ENCODE peak calls at places on chromosomes 7 and 10, in ten cellular contexts. One of them, this sample, is unnamed.
A peak's percentile ranks its signal among the peaks of the same experiment; 100 is the strongest.

GRCh38 chr10:132196178-132197113 is 9.7 kb downstream of the DPYSL4 start:
- DNase-seq in HepG2: no peak
- DNase-seq in prostate gland: no peak
- DNase-seq in adrenal gland: no peak
- DNase-seq in A549: no peak
- DNase-seq in body of pancreas: no peak
- DNase-seq in HCT116: no peak
- DNase-seq in Peyer's patch: no peak
- DNase-seq in K562: no peak
- DNase-seq in esophagus muscularis mucosa: no peak
- DNase-seq in this sample: no peak

GRCh38 chr10:93352638-93353383 is 129.3 kb downstream of the MYOF start:
- DNase-seq in K562: peak; percentile 31
- DNase-seq in HepG2: peak; percentile 42
- DNase-seq in adrenal gland: no peak
- DNase-seq in esophagus muscularis mucosa: peak; percentile 17
- DNase-seq in HCT116: no peak
- DNase-seq in A549: peak; percentile 44
- DNase-seq in prostate gland: no peak
- DNase-seq in body of pancreas: no peak
- DNase-seq in Peyer's patch: no peak
- DNase-seq in this sample: no peak

GRCh38 chr7:140542226-140542625 is 62.9 kb upstream of the MKRN1 start:
- DNase-seq in HepG2: no peak
- DNase-seq in Peyer's patch: no peak
- DNase-seq in A549: peak; percentile 15
- DNase-seq in esophagus muscularis mucosa: no peak
- DNase-seq in HCT116: no peak
- DNase-seq in K562: no peak
- DNase-seq in adrenal gland: peak; percentile 78
- DNase-seq in body of pancreas: no peak
- DNase-seq in prostate gland: no peak
- DNase-seq in this sample: no peak

GRCh38 chr10:120495226-120495625 is 38.2 kb downstream of the PLPP4 start:
- DNase-seq in K562: no peak
- DNase-seq in prostate gland: no peak
- DNase-seq in adrenal gland: no peak
- DNase-seq in Peyer's patch: no peak
- DNase-seq in esophagus muscularis mucosa: no peak
- DNase-seq in HepG2: no peak
- DNase-seq in A549: no peak
- DNase-seq in HCT116: no peak
- DNase-seq in body of pancreas: peak; percentile 24
- DNase-seq in this sample: no peak

GRCh38 chr10:1227505-1228402 is 171.6 kb downstream of the WDR37 start:
- DNase-seq in HCT116: no peak
- DNase-seq in A549: no peak
- DNase-seq in body of pancreas: no peak
- DNase-seq in adrenal gland: no peak
- DNase-seq in K562: no peak
- DNase-seq in Peyer's patch: no peak
- DNase-seq in esophagus muscularis mucosa: no peak
- DNase-seq in prostate gland: no peak
- DNase-seq in HepG2: no peak
- DNase-seq in this sample: no peak

GRCh38 chr10:95462740-95463667 is 98.2 kb downstream of the SORBS1 start:
- DNase-seq in K562: no peak
- DNase-seq in adrenal gland: no peak
- DNase-seq in body of pancreas: no peak
- DNase-seq in prostate gland: no peak
- DNase-seq in A549: no peak
- DNase-seq in Peyer's patch: no peak
- DNase-seq in esophagus muscularis mucosa: no peak
- DNase-seq in HepG2: no peak
- DNase-seq in HCT116: no peak
- DNase-seq in this sample: no peak

GRCh38 chr10:103685880-103686669 is 169.3 kb downstream of the SH3PXD2A start:
- DNase-seq in adrenal gland: peak; percentile 85
- DNase-seq in HepG2: peak; percentile 36
- DNase-seq in K562: peak; percentile 82
- DNase-seq in esophagus muscularis mucosa: peak; percentile 97
- DNase-seq in A549: peak; percentile 55
- DNase-seq in HCT116: peak; percentile 32
- DNase-seq in Peyer's patch: peak; percentile 68
- DNase-seq in prostate gland: peak; percentile 60
- DNase-seq in body of pancreas: peak; percentile 71
- DNase-seq in this sample: no peak

GRCh38 chr10:128150551-128150950 is 24.3 kb upstream of the MKI67 start:
- DNase-seq in prostate gland: no peak
- DNase-seq in Peyer's patch: no peak
- DNase-seq in HCT116: no peak
- DNase-seq in adrenal gland: no peak
- DNase-seq in HepG2: no peak
- DNase-seq in K562: no peak
- DNase-seq in A549: no peak
- DNase-seq in body of pancreas: no peak
- DNase-seq in esophagus muscularis mucosa: no peak
- DNase-seq in this sample: no peak

GRCh38 chr7:28225581-28225980 is 45.0 kb upstream of the JAZF1 start:
- DNase-seq in esophagus muscularis mucosa: no peak
- DNase-seq in Peyer's patch: no peak
- DNase-seq in HepG2: no peak
- DNase-seq in A549: no peak
- DNase-seq in adrenal gland: no peak
- DNase-seq in K562: no peak
- DNase-seq in prostate gland: no peak
- DNase-seq in HCT116: no peak
- DNase-seq in body of pancreas: no peak
- DNase-seq in this sample: no peak

DNA sequence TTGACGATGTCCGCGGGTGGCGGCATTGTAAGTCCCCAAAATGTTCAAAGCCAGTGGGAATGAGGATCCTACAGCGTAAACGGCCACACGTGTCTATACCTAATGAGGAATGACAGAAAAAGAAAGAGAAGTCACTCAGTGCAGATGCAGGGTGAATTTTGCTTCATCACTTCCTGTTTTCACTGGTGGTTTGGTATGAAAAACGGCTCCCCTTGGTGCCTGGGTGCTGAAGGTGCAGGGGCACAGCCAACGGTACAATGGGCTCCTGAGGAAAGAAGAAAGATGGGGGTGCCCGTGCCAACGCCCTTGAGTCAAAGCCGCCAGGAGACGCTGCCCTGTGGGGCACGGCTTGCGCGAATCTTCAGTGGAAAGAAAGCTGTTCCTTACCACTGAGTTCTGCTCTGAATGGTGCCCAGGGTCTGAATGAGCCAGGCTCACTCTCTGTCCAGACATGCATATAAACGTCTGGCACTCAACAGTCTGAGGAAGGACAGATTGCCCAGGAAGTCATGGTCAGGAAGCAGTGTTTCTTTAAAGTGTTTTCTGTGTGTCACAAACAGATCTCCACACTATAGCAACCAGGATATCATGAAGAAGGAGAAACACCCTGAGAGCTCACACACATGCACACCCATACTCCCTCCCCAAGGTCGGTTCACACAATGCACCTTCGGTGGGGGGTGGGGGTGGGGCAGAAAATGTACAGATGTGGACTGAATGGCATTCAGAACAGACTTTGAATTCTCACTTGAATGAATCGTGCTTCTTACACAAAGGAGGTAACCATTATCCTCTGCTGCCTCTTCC is 105.8 kb downstream of the ELMO1 start:
- DNase-seq in A549: no peak
- DNase-seq in HepG2: no peak
- DNase-seq in HCT116: no peak
- DNase-seq in esophagus muscularis mucosa: no peak
- DNase-seq in adrenal gland: no peak
- DNase-seq in Peyer's patch: peak; percentile 83
- DNase-seq in prostate gland: no peak
- DNase-seq in body of pancreas: no peak
- DNase-seq in K562: no peak
- DNase-seq in this sample: no peak
- TF ChIP-seq POLR2A in A549: no peak
- TF ChIP-seq POLR2A in HepG2: no peak
- TF ChIP-seq POLR2A in HCT116: no peak
- TF ChIP-seq POLR2A in esophagus muscularis mucosa: no peak
- TF ChIP-seq POLR2A in adrenal gland: no peak
- TF ChIP-seq POLR2A in Peyer's patch: no peak
- TF ChIP-seq POLR2A in prostate gland: no peak
- TF ChIP-seq POLR2A in body of pancreas: no peak
- TF ChIP-seq POLR2A in K562: no peak
- TF ChIP-seq POLR2A in this sample: no peak

DNA sequence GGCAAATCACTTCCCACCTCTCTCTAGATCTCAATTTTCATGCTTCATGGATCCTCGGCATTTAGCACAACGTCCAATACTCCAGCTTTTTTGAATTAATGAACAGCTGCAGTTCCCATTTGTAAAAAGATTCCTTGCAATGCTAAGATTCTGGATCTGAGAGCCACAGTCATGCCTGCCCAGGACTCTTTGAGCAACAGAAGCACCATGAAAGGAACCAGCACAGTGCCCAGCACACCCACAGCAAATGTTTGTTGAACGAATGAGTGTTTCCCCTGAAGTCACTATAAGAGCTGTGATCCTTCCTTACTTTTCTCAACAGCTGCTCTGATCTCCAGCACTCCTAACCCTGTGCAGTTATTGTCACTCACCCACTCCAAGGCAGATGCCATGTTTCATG is 20.7 kb upstream of the DDIT4 start:
- DNase-seq in K562: no peak
- DNase-seq in A549: no peak
- DNase-seq in HCT116: no peak
- DNase-seq in esophagus muscularis mucosa: no peak
- DNase-seq in Peyer's patch: no peak
- DNase-seq in body of pancreas: no peak
- DNase-seq in HepG2: no peak
- DNase-seq in prostate gland: no peak
- DNase-seq in adrenal gland: no peak
- DNase-seq in this sample: no peak
- H3K4me1 ChIP-seq in K562: peaks cover 44% of the 10 kb centered on the region
- H3K4me1 ChIP-seq in A549: peaks cover 67% of the 10 kb centered on the region
- H3K4me1 ChIP-seq in HCT116: peaks cover 46% of the 10 kb centered on the region
- H3K4me1 ChIP-seq in esophagus muscularis mucosa: peaks cover 99% of the 10 kb centered on the region
- H3K4me1 ChIP-seq in Peyer's patch: peaks cover under 1% of the 10 kb centered on the region
- H3K4me1 ChIP-seq in body of pancreas: peaks cover 83% of the 10 kb centered on the region
- H3K4me1 ChIP-seq in HepG2: peaks cover 94% of the 10 kb centered on the region
- H3K4me1 ChIP-seq in prostate gland: peaks cover 39% of the 10 kb centered on the region
- H3K4me1 ChIP-seq in adrenal gland: peaks cover 90% of the 10 kb centered on the region
- H3K4me1 ChIP-seq in this sample: peaks cover 88% of the 10 kb centered on the region

DNA sequence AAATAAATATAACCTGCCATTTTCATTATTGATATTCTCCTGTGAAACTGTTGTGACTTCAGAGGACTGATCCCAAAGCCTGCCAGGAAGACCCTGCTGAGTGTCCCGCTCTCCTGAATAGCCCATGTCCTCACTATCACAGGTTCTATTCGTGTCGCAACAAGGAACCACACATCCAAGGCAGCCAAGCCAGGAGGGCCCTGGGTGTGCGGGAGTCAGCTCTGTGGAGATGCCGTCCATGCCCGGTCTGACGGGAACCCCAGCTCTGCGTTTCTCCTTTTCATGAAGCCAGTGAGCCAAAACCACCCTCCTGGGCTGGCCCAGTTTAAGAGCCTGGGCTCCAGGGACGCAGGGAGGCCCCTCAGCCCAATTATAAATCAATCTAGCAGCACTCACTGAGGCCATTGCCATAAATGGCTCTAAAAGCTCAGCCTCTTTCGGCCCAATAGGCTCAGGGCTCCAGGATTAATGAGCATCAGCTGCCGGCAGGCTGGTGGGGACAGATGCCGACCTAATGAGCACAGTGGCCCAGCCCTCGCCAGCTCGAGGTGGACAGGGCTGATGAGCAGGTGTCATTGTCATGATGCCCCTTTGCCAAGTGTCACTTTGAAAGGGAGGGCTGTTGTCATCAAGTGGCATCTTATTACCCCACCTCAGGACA is 177.9 kb downstream of the PLXNA4 start:
- DNase-seq in A549: no peak
- DNase-seq in Peyer's patch: no peak
- DNase-seq in body of pancreas: no peak
- DNase-seq in HCT116: no peak
- DNase-seq in prostate gland: no peak
- DNase-seq in HepG2: no peak
- DNase-seq in esophagus muscularis mucosa: no peak
- DNase-seq in adrenal gland: no peak
- DNase-seq in K562: no peak
- DNase-seq in this sample: no peak
- H3K4me3 ChIP-seq in A549: no peak overlapping the region
- H3K4me3 ChIP-seq in Peyer's patch: no peak overlapping the region
- H3K4me3 ChIP-seq in body of pancreas: no peak overlapping the region
- H3K4me3 ChIP-seq in HCT116: no peak overlapping the region
- H3K4me3 ChIP-seq in prostate gland: no peak overlapping the region
- H3K4me3 ChIP-seq in HepG2: no peak overlapping the region
- H3K4me3 ChIP-seq in esophagus muscularis mucosa: no peak overlapping the region
- H3K4me3 ChIP-seq in adrenal gland: no peak overlapping the region
- H3K4me3 ChIP-seq in K562: no peak overlapping the region
- H3K4me3 ChIP-seq in this sample: no peak overlapping the region

GRCh38 chr7:32891046-32891799 is at the start of gene KBTBD2:
- DNase-seq in Peyer's patch: peak; percentile 69
- DNase-seq in HCT116: peak; percentile 68
- DNase-seq in esophagus muscularis mucosa: peak; percentile 92
- DNase-seq in prostate gland: peak; percentile 76
- DNase-seq in adrenal gland: peak; percentile 86
- DNase-seq in K562: peak; percentile 70
- DNase-seq in body of pancreas: peak; percentile 80
- DNase-seq in HepG2: peak; percentile 80
- DNase-seq in A549: peak; percentile 91
- DNase-seq in this sample: peak; percentile 49
- TF ChIP-seq POLR2A in Peyer's patch: peak; percentile 48
- TF ChIP-seq POLR2A in HCT116: no peak
- TF ChIP-seq POLR2A in esophagus muscularis mucosa: peak; percentile 39
- TF ChIP-seq POLR2A in prostate gland: peak; percentile 36
- TF ChIP-seq POLR2A in adrenal gland: peak; percentile 64
- TF ChIP-seq POLR2A in K562: no peak
- TF ChIP-seq POLR2A in body of pancreas: peak; percentile 58
- TF ChIP-seq POLR2A in HepG2: peak; percentile 66
- TF ChIP-seq POLR2A in A549: peak; percentile 52
- TF ChIP-seq POLR2A in this sample: no peak

DNA sequence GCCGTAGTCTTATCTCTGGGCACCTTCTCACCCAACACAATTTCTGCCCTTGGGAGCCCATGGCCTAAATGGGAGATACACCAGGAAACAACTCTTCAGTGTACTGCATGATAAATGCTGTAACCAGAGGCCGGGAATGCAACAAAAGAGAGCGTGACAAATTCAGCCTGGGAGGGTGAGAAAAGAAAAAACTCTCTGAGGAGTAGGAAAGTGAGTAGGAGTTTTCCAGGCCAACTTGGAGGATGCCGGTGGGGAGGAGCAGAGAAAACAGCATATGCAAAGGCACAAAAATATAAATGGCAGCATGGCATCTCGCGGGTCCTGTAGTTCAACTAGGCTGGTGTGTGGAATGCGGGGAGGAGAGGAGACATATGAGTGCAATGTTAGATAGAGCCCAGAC is 624.5 kb downstream of the PARD3 start:
- DNase-seq in adrenal gland: no peak
- DNase-seq in Peyer's patch: no peak
- DNase-seq in K562: no peak
- DNase-seq in A549: no peak
- DNase-seq in prostate gland: no peak
- DNase-seq in HepG2: no peak
- DNase-seq in body of pancreas: no peak
- DNase-seq in HCT116: no peak
- DNase-seq in esophagus muscularis mucosa: no peak
- DNase-seq in this sample: no peak
- H3K4me1 ChIP-seq in adrenal gland: peaks cover 6% of the 10 kb centered on the region
- H3K4me1 ChIP-seq in Peyer's patch: no peaks in the 10 kb centered on the region
- H3K4me1 ChIP-seq in K562: no peaks in the 10 kb centered on the region
- H3K4me1 ChIP-seq in A549: peaks cover 1% of the 10 kb centered on the region
- H3K4me1 ChIP-seq in prostate gland: no peaks in the 10 kb centered on the region
- H3K4me1 ChIP-seq in HepG2: peaks cover 26% of the 10 kb centered on the region
- H3K4me1 ChIP-seq in body of pancreas: peaks cover 12% of the 10 kb centered on the region
- H3K4me1 ChIP-seq in HCT116: no peaks in the 10 kb centered on the region
- H3K4me1 ChIP-seq in esophagus muscularis mucosa: peaks cover 20% of the 10 kb centered on the region
- H3K4me1 ChIP-seq in this sample: peaks cover 7% of the 10 kb centered on the region